ENCODE peak calls at places on chromosomes 3 and 15, in eight cellular contexts. One of them, this sample, is unnamed.

GRCh38 chr15:74460298-74460697 is 662 bp downstream of the UBL7 start:
- DNase-seq in activated gamma-delta T cell treated with Interleukin-2 at 50 U/mL for 16 hours: no peak
- DNase-seq in mucosa of gallbladder: no peak
- DNase-seq in T-helper 9 cell: no peak
- DNase-seq in epithelial cell of proximal tubule: no peak
- DNase-seq in ACHN: no peak
- DNase-seq in A549: no peak
- DNase-seq in stomach: no peak
- DNase-seq in this sample: no peak

GRCh38 chr3:108780235-108780634 is 23.0 kb upstream of the RETNLB start:
- DNase-seq in stomach: no peak
- DNase-seq in T-helper 9 cell: peak
- DNase-seq in A549: no peak
- DNase-seq in mucosa of gallbladder: no peak
- DNase-seq in ACHN: no peak
- DNase-seq in epithelial cell of proximal tubule: no peak
- DNase-seq in activated gamma-delta T cell treated with Interleukin-2 at 50 U/mL for 16 hours: peak
- DNase-seq in this sample: no peak

GRCh38 chr15:93074596-93074995 is 14.4 kb downstream of the RGMA start:
- DNase-seq in stomach: no peak
- DNase-seq in epithelial cell of proximal tubule: no peak
- DNase-seq in T-helper 9 cell: no peak
- DNase-seq in A549: no peak
- DNase-seq in mucosa of gallbladder: no peak
- DNase-seq in ACHN: no peak
- DNase-seq in activated gamma-delta T cell treated with Interleukin-2 at 50 U/mL for 16 hours: no peak
- DNase-seq in this sample: no peak

GRCh38 chr15:58513681-58514336 is 82.0 kb downstream of the LIPC start:
- DNase-seq in epithelial cell of proximal tubule: no peak
- DNase-seq in mucosa of gallbladder: no peak
- DNase-seq in T-helper 9 cell: no peak
- DNase-seq in stomach: no peak
- DNase-seq in activated gamma-delta T cell treated with Interleukin-2 at 50 U/mL for 16 hours: no peak
- DNase-seq in ACHN: no peak
- DNase-seq in A549: no peak
- DNase-seq in this sample: no peak

GRCh38 chr3:125121246-125122010 is 65.6 kb upstream of the HEG1 start:
- DNase-seq in mucosa of gallbladder: no peak
- DNase-seq in A549: no peak
- DNase-seq in stomach: no peak
- DNase-seq in activated gamma-delta T cell treated with Interleukin-2 at 50 U/mL for 16 hours: no peak
- DNase-seq in T-helper 9 cell: no peak
- DNase-seq in ACHN: no peak
- DNase-seq in epithelial cell of proximal tubule: no peak
- DNase-seq in this sample: no peak

GRCh38 chr3:139108253-139108969 is 63.7 kb upstream of the PRR23C start:
- DNase-seq in ACHN: no peak
- DNase-seq in epithelial cell of proximal tubule: no peak
- DNase-seq in A549: no peak
- DNase-seq in stomach: no peak
- DNase-seq in T-helper 9 cell: no peak
- DNase-seq in activated gamma-delta T cell treated with Interleukin-2 at 50 U/mL for 16 hours: no peak
- DNase-seq in mucosa of gallbladder: no peak
- DNase-seq in this sample: no peak

GRCh38 chr3:112888388-112889085 is 41.9 kb upstream of the CD200R1L start:
- DNase-seq in epithelial cell of proximal tubule: no peak
- DNase-seq in mucosa of gallbladder: no peak
- DNase-seq in T-helper 9 cell: no peak
- DNase-seq in stomach: no peak
- DNase-seq in ACHN: no peak
- DNase-seq in A549: no peak
- DNase-seq in activated gamma-delta T cell treated with Interleukin-2 at 50 U/mL for 16 hours: no peak
- DNase-seq in this sample: no peak

GRCh38 chr3:10185804-10186762 is 21.4 kb downstream of the IRAK2 start:
- DNase-seq in epithelial cell of proximal tubule: no peak
- DNase-seq in A549: no peak
- DNase-seq in stomach: no peak
- DNase-seq in ACHN: no peak
- DNase-seq in activated gamma-delta T cell treated with Interleukin-2 at 50 U/mL for 16 hours: peak
- DNase-seq in mucosa of gallbladder: no peak
- DNase-seq in T-helper 9 cell: no peak
- DNase-seq in this sample: no peak

GRCh38 chr3:9934235-9934621 is 594 bp downstream of the CRELD1 start:
- DNase-seq in T-helper 9 cell: peak
- DNase-seq in mucosa of gallbladder: no peak
- DNase-seq in epithelial cell of proximal tubule: no peak
- DNase-seq in activated gamma-delta T cell treated with Interleukin-2 at 50 U/mL for 16 hours: no peak
- DNase-seq in stomach: no peak
- DNase-seq in A549: no peak
- DNase-seq in ACHN: peak
- DNase-seq in this sample: no peak

GRCh38 chr15:45641374-45641778 is 6.5 kb downstream of the SQOR start:
- DNase-seq in mucosa of gallbladder: peak
- DNase-seq in epithelial cell of proximal tubule: peak
- DNase-seq in stomach: peak
- DNase-seq in T-helper 9 cell: no peak
- DNase-seq in ACHN: peak
- DNase-seq in activated gamma-delta T cell treated with Interleukin-2 at 50 U/mL for 16 hours: no peak
- DNase-seq in A549: peak
- DNase-seq in this sample: peak

GRCh38 chr3:37903734-37904133 is 42.1 kb downstream of the CTDSPL start:
- DNase-seq in ACHN: no peak
- DNase-seq in A549: no peak
- DNase-seq in T-helper 9 cell: no peak
- DNase-seq in stomach: no peak
- DNase-seq in mucosa of gallbladder: no peak
- DNase-seq in epithelial cell of proximal tubule: no peak
- DNase-seq in activated gamma-delta T cell treated with Interleukin-2 at 50 U/mL for 16 hours: no peak
- DNase-seq in this sample: no peak

GRCh38 chr3:56593455-56594158 is 36.6 kb downstream of the CCDC66 start:
- DNase-seq in T-helper 9 cell: peak
- DNase-seq in epithelial cell of proximal tubule: no peak
- DNase-seq in ACHN: no peak
- DNase-seq in mucosa of gallbladder: no peak
- DNase-seq in stomach: no peak
- DNase-seq in activated gamma-delta T cell treated with Interleukin-2 at 50 U/mL for 16 hours: peak
- DNase-seq in A549: no peak
- DNase-seq in this sample: no peak

GRCh38 chr3:119349353-119349752 is 55.2 kb downstream of the ARHGAP31 start:
- DNase-seq in mucosa of gallbladder: no peak
- DNase-seq in epithelial cell of proximal tubule: no peak
- DNase-seq in stomach: no peak
- DNase-seq in T-helper 9 cell: no peak
- DNase-seq in activated gamma-delta T cell treated with Interleukin-2 at 50 U/mL for 16 hours: no peak
- DNase-seq in ACHN: no peak
- DNase-seq in A549: no peak
- DNase-seq in this sample: no peak

GRCh38 chr3:197495999-197496745 is 59.6 kb downstream of the BDH1 start:
- DNase-seq in A549: no peak
- DNase-seq in ACHN: no peak
- DNase-seq in epithelial cell of proximal tubule: no peak
- DNase-seq in T-helper 9 cell: no peak
- DNase-seq in stomach: no peak
- DNase-seq in activated gamma-delta T cell treated with Interleukin-2 at 50 U/mL for 16 hours: no peak
- DNase-seq in mucosa of gallbladder: no peak
- DNase-seq in this sample: no peak

GRCh38 chr15:33204087-33204486 is 9.6 kb upstream of the FMN1 start:
- DNase-seq in stomach: no peak
- DNase-seq in epithelial cell of proximal tubule: no peak
- DNase-seq in A549: no peak
- DNase-seq in T-helper 9 cell: no peak
- DNase-seq in ACHN: no peak
- DNase-seq in mucosa of gallbladder: no peak
- DNase-seq in activated gamma-delta T cell treated with Interleukin-2 at 50 U/mL for 16 hours: no peak
- DNase-seq in this sample: no peak

GRCh38 chr15:37980010-37980409 is 45.6 kb downstream of the TMCO5A start:
- DNase-seq in stomach: no peak
- DNase-seq in A549: no peak
- DNase-seq in activated gamma-delta T cell treated with Interleukin-2 at 50 U/mL for 16 hours: no peak
- DNase-seq in T-helper 9 cell: no peak
- DNase-seq in ACHN: no peak
- DNase-seq in mucosa of gallbladder: no peak
- DNase-seq in epithelial cell of proximal tubule: no peak
- DNase-seq in this sample: no peak

GRCh38 chr3:9183811-9184463 is 65.5 kb downstream of the SRGAP3 start:
- DNase-seq in ACHN: no peak
- DNase-seq in A549: no peak
- DNase-seq in T-helper 9 cell: no peak
- DNase-seq in activated gamma-delta T cell treated with Interleukin-2 at 50 U/mL for 16 hours: no peak
- DNase-seq in epithelial cell of proximal tubule: no peak
- DNase-seq in mucosa of gallbladder: no peak
- DNase-seq in stomach: no peak
- DNase-seq in this sample: no peak

GRCh38 chr3:12049675-12050074 is 45.5 kb downstream of the SYN2 start:
- DNase-seq in mucosa of gallbladder: no peak
- DNase-seq in activated gamma-delta T cell treated with Interleukin-2 at 50 U/mL for 16 hours: no peak
- DNase-seq in stomach: no peak
- DNase-seq in A549: no peak
- DNase-seq in ACHN: peak
- DNase-seq in T-helper 9 cell: no peak
- DNase-seq in epithelial cell of proximal tubule: no peak
- DNase-seq in this sample: no peak

GRCh38 chr15:91552555-91552954 is 301.0 kb upstream of the SLCO3A1 start:
- DNase-seq in ACHN: no peak
- DNase-seq in epithelial cell of proximal tubule: no peak
- DNase-seq in A549: no peak
- DNase-seq in T-helper 9 cell: no peak
- DNase-seq in activated gamma-delta T cell treated with Interleukin-2 at 50 U/mL for 16 hours: no peak
- DNase-seq in stomach: no peak
- DNase-seq in mucosa of gallbladder: no peak
- DNase-seq in this sample: no peak

GRCh38 chr3:48466386-48467109 is 20.0 kb downstream of the ATRIP start:
- DNase-seq in epithelial cell of proximal tubule: no peak
- DNase-seq in activated gamma-delta T cell treated with Interleukin-2 at 50 U/mL for 16 hours: no peak
- DNase-seq in stomach: peak
- DNase-seq in ACHN: no peak
- DNase-seq in A549: no peak
- DNase-seq in mucosa of gallbladder: no peak
- DNase-seq in T-helper 9 cell: no peak
- DNase-seq in this sample: peak

GRCh38 chr3:134315286-134316106 is 58.8 kb downstream of the AMOTL2 start:
- DNase-seq in ACHN: peak
- DNase-seq in T-helper 9 cell: no peak
- DNase-seq in activated gamma-delta T cell treated with Interleukin-2 at 50 U/mL for 16 hours: no peak
- DNase-seq in mucosa of gallbladder: peak
- DNase-seq in stomach: no peak
- DNase-seq in A549: no peak
- DNase-seq in epithelial cell of proximal tubule: no peak
- DNase-seq in this sample: no peak

GRCh38 chr3:172634948-172635347 is 75.9 kb downstream of the NCEH1 start:
- DNase-seq in mucosa of gallbladder: no peak
- DNase-seq in A549: no peak
- DNase-seq in T-helper 9 cell: no peak
- DNase-seq in ACHN: no peak
- DNase-seq in activated gamma-delta T cell treated with Interleukin-2 at 50 U/mL for 16 hours: no peak
- DNase-seq in epithelial cell of proximal tubule: no peak
- DNase-seq in stomach: no peak
- DNase-seq in this sample: no peak

GRCh38 chr3:49712631-49713317 is 6.7 kb downstream of the AMIGO3 start:
- DNase-seq in A549: no peak
- DNase-seq in ACHN: no peak
- DNase-seq in epithelial cell of proximal tubule: no peak
- DNase-seq in mucosa of gallbladder: no peak
- DNase-seq in T-helper 9 cell: no peak
- DNase-seq in activated gamma-delta T cell treated with Interleukin-2 at 50 U/mL for 16 hours: no peak
- DNase-seq in stomach: no peak
- DNase-seq in this sample: peak

GRCh38 chr15:70142322-70143191 is 44.8 kb upstream of the TLE3 start:
- DNase-seq in A549: no peak
- DNase-seq in ACHN: peak
- DNase-seq in stomach: no peak
- DNase-seq in epithelial cell of proximal tubule: no peak
- DNase-seq in activated gamma-delta T cell treated with Interleukin-2 at 50 U/mL for 16 hours: no peak
- DNase-seq in T-helper 9 cell: no peak
- DNase-seq in mucosa of gallbladder: no peak
- DNase-seq in this sample: no peak

GRCh38 chr3:72265250-72265649 is 480.3 kb upstream of the PROK2 start:
- DNase-seq in epithelial cell of proximal tubule: no peak
- DNase-seq in stomach: no peak
- DNase-seq in activated gamma-delta T cell treated with Interleukin-2 at 50 U/mL for 16 hours: no peak
- DNase-seq in mucosa of gallbladder: no peak
- DNase-seq in A549: no peak
- DNase-seq in ACHN: peak
- DNase-seq in T-helper 9 cell: no peak
- DNase-seq in this sample: no peak

GRCh38 chr3:13480340-13481318 is 523 bp downstream of the HDAC11 start:
- DNase-seq in epithelial cell of proximal tubule: no peak
- DNase-seq in mucosa of gallbladder: peak
- DNase-seq in A549: peak
- DNase-seq in T-helper 9 cell: peak
- DNase-seq in ACHN: no peak
- DNase-seq in stomach: no peak
- DNase-seq in activated gamma-delta T cell treated with Interleukin-2 at 50 U/mL for 16 hours: peak
- DNase-seq in this sample: peak

GRCh38 chr3:32283304-32283703 is 44.8 kb downstream of the CMTM8 start:
- DNase-seq in activated gamma-delta T cell treated with Interleukin-2 at 50 U/mL for 16 hours: no peak
- DNase-seq in stomach: no peak
- DNase-seq in ACHN: no peak
- DNase-seq in epithelial cell of proximal tubule: no peak
- DNase-seq in mucosa of gallbladder: no peak
- DNase-seq in A549: no peak
- DNase-seq in T-helper 9 cell: no peak
- DNase-seq in this sample: no peak

This sample was measured in left lobe of liver.